ENCODE peak calls at places on chromosome 11, in ten cellular contexts. H is NCI-H748 treated with DMSO at 0.1 percent for 48 hours; X is AG09309; T is NCI-H82; L is activated naive CD4-positive, alpha-beta T cell treated with anti-CD3 and anti-CD28 coated beads for 36 hours; N is NCI-H2081 treated with DMSO at 0.1 percent for 48 hours; Y is HuH-7; V is HTR-8/SVneo; Q is adrenal gland; M is naive B cell. K is an unnamed sample.

GRCh38 chr11:134555510-134555909 is 143.5 kb upstream of the B3GAT1 start:
- DNase-seq in Y (no peak), H (no peak), V (no peak), L (no peak), X (no peak), T (no peak), Q (no peak), M (no peak), N (no peak), K (no peak)

GRCh38 chr11:42768576-42768975 is 543.2 kb upstream of the API5 start:
- DNase-seq in N (no peak), L (no peak), X (no peak), Q (no peak), T (no peak), H (no peak), M (no peak), Y (no peak), V (no peak), K (no peak)

GRCh38 chr11:124536520-124536919 is 6.9 kb downstream of the OR8B12 start:
- DNase-seq in H (no peak), X (no peak), Q (peak; percentile 54), V (no peak), M (no peak), T (no peak), Y (peak; percentile 43), L (no peak), N (no peak), K (no peak)

GRCh38 chr11:358129-358805 is 11.0 kb upstream of the B4GALNT4 start:
- DNase-seq in V (no peak), H (no peak), Y (no peak), L (no peak), M (no peak), X (no peak), Q (no peak), T (no peak), N (no peak), K (no peak)

GRCh38 chr11:6402561-6402981 is 12.3 kb downstream of the SMPD1 start:
- DNase-seq in Y (no peak), N (no peak), X (no peak), Q (no peak), M (peak; percentile 85), L (peak; percentile 94), T (no peak), V (no peak), H (no peak), K (no peak)

GRCh38 chr11:1356007-1356435 is 33.7 kb upstream of the BRSK2 start:
- DNase-seq in T (no peak), N (no peak), M (no peak), H (no peak), Q (no peak), Y (peak; percentile 67), X (no peak), V (no peak), L (no peak), K (no peak)

GRCh38 chr11:1807628-1807995 is 27.2 kb upstream of the SYT8 start:
- DNase-seq in N (no peak), V (no peak), Y (no peak), Q (no peak), H (no peak), T (no peak), M (no peak), X (no peak), L (no peak), K (no peak)

GRCh38 chr11:92886243-92886905 is 83.1 kb upstream of the MTNR1B start:
- DNase-seq in Y (peak; percentile 75), L (peak; percentile 44), Q (peak; percentile 21), M (no peak), X (peak; percentile 8), N (no peak), H (peak; percentile 41), V (peak; percentile 69), T (peak; percentile 75), K (no peak)

GRCh38 chr11:116384407-116384806 is 388.4 kb downstream of the BUD13 start:
- DNase-seq in N (no peak), T (peak; percentile 95), X (no peak), L (no peak), Q (no peak), H (no peak), M (no peak), Y (no peak), V (no peak), K (no peak)

GRCh38 chr11:17813391-17814059 is 78.9 kb downstream of the KCNC1 start:
- DNase-seq in H (no peak), V (no peak), M (no peak), X (no peak), T (no peak), L (no peak), Q (no peak), Y (no peak), N (no peak), K (no peak)

K was measured in ascending aorta.